ENCODE peak calls at places on chromosomes 3 and 15, in four cellular contexts. One of them, this sample, is unnamed.

GRCh38 chr3:58214484-58215316 is 3.9 kb upstream of the DNASE1L3 start:
- DNase-seq in H1: no peak
- DNase-seq in A549: no peak
- DNase-seq in HepG2: no peak
- DNase-seq in this sample: no peak

GRCh38 chr15:84955089-84955848 is 26.4 kb upstream of the PDE8A start:
- DNase-seq in H1: peak
- DNase-seq in A549: peak
- DNase-seq in HepG2: peak
- DNase-seq in this sample: peak

GRCh38 chr3:111758642-111759041 is 100.4 kb upstream of the PHLDB2 start:
- DNase-seq in H1: no peak
- DNase-seq in A549: no peak
- DNase-seq in HepG2: no peak
- DNase-seq in this sample: no peak

GRCh38 chr3:13852638-13853009 is 27.2 kb downstream of the WNT7A start:
- DNase-seq in H1: no peak
- DNase-seq in A549: no peak
- DNase-seq in HepG2: no peak
- DNase-seq in this sample: peak

GRCh38 chr3:64617610-64618009 is 70.2 kb downstream of the ADAMTS9 start:
- DNase-seq in H1: no peak
- DNase-seq in A549: no peak
- DNase-seq in HepG2: no peak
- DNase-seq in this sample: no peak

GRCh38 chr15:80317389-80318169 is 65.6 kb upstream of the CTXND1 start:
- DNase-seq in H1: no peak
- DNase-seq in A549: no peak
- DNase-seq in HepG2: peak
- DNase-seq in this sample: no peak

GRCh38 chr3:180871901-180872300 is 40.6 kb upstream of the FXR1 start:
- DNase-seq in H1: no peak
- DNase-seq in A549: no peak
- DNase-seq in HepG2: no peak
- DNase-seq in this sample: no peak

GRCh38 chr3:177498037-177498857 is 301.0 kb upstream of the TBL1XR1 start:
- DNase-seq in H1: no peak
- DNase-seq in A549: peak
- DNase-seq in HepG2: no peak
- DNase-seq in this sample: no peak

GRCh38 chr3:152100491-152101086 is 168.1 kb upstream of the MBNL1 start:
- DNase-seq in H1: no peak
- DNase-seq in A549: no peak
- DNase-seq in HepG2: no peak
- DNase-seq in this sample: no peak

GRCh38 chr3:71069797-71070196 is 513.7 kb downstream of the FOXP1 start:
- DNase-seq in H1: peak
- DNase-seq in A549: peak
- DNase-seq in HepG2: peak
- DNase-seq in this sample: peak

GRCh38 chr3:113268306-113268705 is 56.9 kb downstream of the BOC start:
- DNase-seq in H1: no peak
- DNase-seq in A549: no peak
- DNase-seq in HepG2: no peak
- DNase-seq in this sample: no peak

GRCh38 chr3:37779289-37780152 is 82.2 kb upstream of the CTDSPL start:
- DNase-seq in H1: no peak
- DNase-seq in A549: peak
- DNase-seq in HepG2: peak
- DNase-seq in this sample: peak

GRCh38 chr15:74417230-74417629 is 16.5 kb downstream of the SEMA7A start:
- DNase-seq in H1: no peak
- DNase-seq in A549: no peak
- DNase-seq in HepG2: no peak
- DNase-seq in this sample: no peak

GRCh38 chr3:99429501-99429900 is 208.9 kb upstream of the COL8A1 start:
- DNase-seq in H1: no peak
- DNase-seq in A549: no peak
- DNase-seq in HepG2: no peak
- DNase-seq in this sample: no peak

GRCh38 chr3:69579527-69580165 is 159.6 kb upstream of the MITF start:
- DNase-seq in H1: no peak
- DNase-seq in A549: no peak
- DNase-seq in HepG2: no peak
- DNase-seq in this sample: no peak

GRCh38 chr3:148727242-148727641 is 29.5 kb downstream of the AGTR1 start:
- DNase-seq in H1: peak
- DNase-seq in A549: peak
- DNase-seq in HepG2: peak
- DNase-seq in this sample: peak

GRCh38 chr3:198032445-198032936 is 72.5 kb downstream of the LMLN start:
- DNase-seq in H1: no peak
- DNase-seq in A549: no peak
- DNase-seq in HepG2: no peak
- DNase-seq in this sample: peak

GRCh38 chr3:31433679-31433992 is 99.1 kb upstream of the STT3B start:
- DNase-seq in H1: no peak
- DNase-seq in A549: no peak
- DNase-seq in HepG2: no peak
- DNase-seq in this sample: no peak

GRCh38 chr3:194443911-194444310 is 42.9 kb downstream of the ATP13A3 start:
- DNase-seq in H1: no peak
- DNase-seq in A549: no peak
- DNase-seq in HepG2: no peak
- DNase-seq in this sample: no peak

GRCh38 chr15:66110788-66111187 is 142.8 kb downstream of the MEGF11 start:
- DNase-seq in H1: no peak
- DNase-seq in A549: no peak
- DNase-seq in HepG2: no peak
- DNase-seq in this sample: no peak

GRCh38 chr3:71562938-71563337 is 20.6 kb downstream of the FOXP1 start:
- DNase-seq in H1: no peak
- DNase-seq in A549: no peak
- DNase-seq in HepG2: no peak
- DNase-seq in this sample: no peak

GRCh38 chr15:83323296-83323711 is 38.8 kb upstream of the BNC1 start:
- DNase-seq in H1: no peak
- DNase-seq in A549: peak
- DNase-seq in HepG2: no peak
- DNase-seq in this sample: no peak

DNA sequence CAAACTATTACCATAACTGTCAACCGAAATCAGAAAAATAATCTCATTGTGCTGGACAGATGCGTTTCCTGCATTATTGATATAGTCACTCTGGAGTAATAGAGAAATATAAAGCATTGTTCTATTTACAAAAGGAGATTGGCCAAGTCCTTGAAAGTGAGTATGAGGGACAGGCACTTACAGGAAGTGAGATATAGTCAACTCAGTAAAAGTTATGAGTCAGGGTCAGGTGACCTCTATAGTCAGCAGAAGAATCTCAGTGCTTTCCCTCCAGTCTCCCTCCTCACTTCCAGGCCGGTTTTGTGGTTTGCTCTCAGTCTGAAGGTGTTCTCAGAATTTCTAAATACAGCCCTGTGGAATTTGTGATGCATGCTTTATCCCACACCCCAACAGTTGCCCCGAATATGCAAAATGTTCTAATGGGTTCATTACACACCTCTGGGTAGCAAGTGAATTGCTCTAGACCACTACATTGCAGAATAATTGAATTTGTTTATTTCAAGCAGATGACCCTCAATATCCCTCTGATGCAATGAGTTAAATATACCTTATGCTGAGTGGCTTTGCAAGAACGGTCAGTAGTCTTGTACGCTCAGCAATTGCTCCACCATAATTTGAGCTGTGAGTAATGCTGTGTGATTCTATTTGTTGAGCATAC is 787.7 kb downstream of the MCTP2 start:
- DNase-seq in H1: no peak
- DNase-seq in A549: no peak
- DNase-seq in HepG2: no peak
- DNase-seq in this sample: no peak
- TF ChIP-seq RNF2 in H1: no peak
- TF ChIP-seq RNF2 in A549: no peak
- TF ChIP-seq RNF2 in HepG2: no peak
- TF ChIP-seq RNF2 in this sample: no peak

DNA sequence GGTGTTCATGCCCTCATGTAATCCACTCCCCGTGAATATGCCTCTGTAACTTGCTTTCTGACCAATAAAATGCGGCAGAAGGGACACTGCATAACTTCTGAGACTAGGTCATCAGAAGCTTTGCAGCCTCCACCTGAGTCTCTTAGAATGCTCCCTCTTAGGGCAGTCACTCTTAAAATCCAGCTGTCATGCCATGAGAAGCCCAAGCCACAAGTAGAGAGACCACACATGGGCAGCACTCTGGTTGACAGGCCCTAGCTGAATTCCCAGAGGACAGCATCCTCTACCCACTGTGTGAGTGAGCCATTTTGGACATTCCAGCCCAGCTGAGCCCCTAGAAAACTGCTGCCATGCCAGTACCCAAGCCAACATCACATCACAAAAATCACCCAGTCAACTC is 41.4 kb downstream of the SCAPER start:
- DNase-seq in H1: no peak
- DNase-seq in A549: no peak
- DNase-seq in HepG2: no peak
- DNase-seq in this sample: no peak
- TF ChIP-seq MAX in H1: no peak
- TF ChIP-seq MAX in A549: no peak
- TF ChIP-seq MAX in HepG2: no peak
- TF ChIP-seq MAX in this sample: no peak

GRCh38 chr15:25786040-25786439 is 77.1 kb downstream of the ATP10A start:
- DNase-seq in H1: no peak
- DNase-seq in A549: no peak
- DNase-seq in HepG2: no peak
- DNase-seq in this sample: no peak

GRCh38 chr15:25787381-25787780 is 75.7 kb downstream of the ATP10A start:
- DNase-seq in H1: no peak
- DNase-seq in A549: no peak
- DNase-seq in HepG2: no peak
- DNase-seq in this sample: no peak

GRCh38 chr15:25789206-25789605 is 73.9 kb downstream of the ATP10A start:
- DNase-seq in H1: no peak
- DNase-seq in A549: no peak
- DNase-seq in HepG2: no peak
- DNase-seq in this sample: no peak

GRCh38 chr15:25789616-25790002 is 73.5 kb downstream of the ATP10A start:
- DNase-seq in H1: no peak
- DNase-seq in A549: no peak
- DNase-seq in HepG2: no peak
- DNase-seq in this sample: no peak

GRCh38 chr15:25787855-25788521 is 75.1 kb downstream of the ATP10A start:
- DNase-seq in H1: no peak
- DNase-seq in A549: peak
- DNase-seq in HepG2: peak
- DNase-seq in this sample: no peak
- TF ChIP-seq RNF2 in H1: no peak
- TF ChIP-seq RNF2 in A549: no peak
- TF ChIP-seq RNF2 in HepG2: no peak
- TF ChIP-seq RNF2 in this sample: no peak

DNA sequence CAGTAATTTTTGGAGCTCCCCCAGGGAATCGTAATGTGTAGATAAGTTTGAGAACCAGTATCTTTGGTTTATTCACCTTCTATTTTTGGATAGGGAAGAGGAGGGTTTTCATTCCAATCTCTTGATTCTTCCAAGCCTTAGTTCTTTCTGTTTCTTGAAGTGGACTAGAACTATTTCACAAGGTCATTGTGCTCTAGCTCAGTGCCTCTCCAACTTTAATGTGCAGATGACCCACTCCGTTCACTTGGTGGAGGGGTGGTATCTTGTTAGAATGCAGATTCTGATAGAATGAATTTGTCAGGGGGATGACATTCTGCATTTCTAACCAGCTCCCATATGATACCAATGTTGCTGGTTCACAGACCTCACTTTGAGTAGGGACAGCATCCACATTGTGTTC is 35.5 kb downstream of the COLQ start:
- DNase-seq in H1: no peak
- DNase-seq in A549: no peak
- DNase-seq in HepG2: no peak
- DNase-seq in this sample: no peak
- TF ChIP-seq MAX in H1: no peak
- TF ChIP-seq MAX in A549: no peak
- TF ChIP-seq MAX in HepG2: no peak
- TF ChIP-seq MAX in this sample: no peak

GRCh38 chr3:129317014-129317771 is 38.5 kb downstream of the HMCES start:
- DNase-seq in H1: no peak
- DNase-seq in A549: no peak
- DNase-seq in HepG2: no peak
- DNase-seq in this sample: no peak
- TF ChIP-seq RNF2 in H1: no peak
- TF ChIP-seq RNF2 in A549: no peak
- TF ChIP-seq RNF2 in HepG2: no peak
- TF ChIP-seq RNF2 in this sample: no peak